ENCODE peak calls at places on chromosome 19, in seven cellular contexts. J, C, S, G, I, B and K are unnamed samples.

GRCh38 chr19:38869160-38869835 is 8.8 kb downstream of the RINL start:
- DNase-seq in B (no peak), C (no peak), I (no peak), G (no peak), J (no peak), S (no peak), K (no peak)

GRCh38 chr19:54138777-54139256 is 1.3 kb downstream of the CNOT3 start:
- DNase-seq in B (no peak), J (no peak), I (no peak), S (no peak), C (no peak), G (no peak), K (no peak)

GRCh38 chr19:49331616-49332055 is 3.6 kb upstream of the CD37 start:
- DNase-seq in B (no peak), I (peak; percentile 54), J (peak; percentile 42), G (peak; percentile 51), C (peak; percentile 57), S (peak; percentile 62), K (peak; percentile 62)

GRCh38 chr19:52369463-52370340 is at the start of gene ZNF880:
- DNase-seq in C (peak; percentile 89), B (peak; percentile 72), J (peak; percentile 93), S (peak; percentile 95), I (peak; percentile 87), G (peak; percentile 88), K (peak; percentile 91)

GRCh38 chr19:10583021-10583776 is 3.9 kb downstream of the AP1M2 start:
- DNase-seq in I (no peak), G (no peak), S (no peak), C (no peak), B (no peak), J (no peak), K (no peak)

GRCh38 chr19:15025237-15025636 is 24.0 kb upstream of the CASP14 start:
- DNase-seq in S (no peak), J (no peak), G (no peak), B (no peak), I (no peak), C (no peak), K (peak; percentile 2)

GRCh38 chr19:48501446-48501960 is 10.1 kb downstream of the LMTK3 start:
- DNase-seq in S (peak; percentile 64), C (no peak), J (no peak), G (no peak), I (no peak), B (no peak), K (peak; percentile 97)

GRCh38 chr19:19466201-19466600 is 49.1 kb downstream of the TSSK6 start:
- DNase-seq in S (no peak), I (no peak), C (no peak), G (no peak), B (no peak), J (no peak), K (no peak)

GRCh38 chr19:55553217-55554182 is 8.2 kb upstream of the SBK3 start:
- DNase-seq in G (peak; percentile 23), J (no peak), B (no peak), C (no peak), I (no peak), S (no peak), K (peak; percentile 62)

DNA sequence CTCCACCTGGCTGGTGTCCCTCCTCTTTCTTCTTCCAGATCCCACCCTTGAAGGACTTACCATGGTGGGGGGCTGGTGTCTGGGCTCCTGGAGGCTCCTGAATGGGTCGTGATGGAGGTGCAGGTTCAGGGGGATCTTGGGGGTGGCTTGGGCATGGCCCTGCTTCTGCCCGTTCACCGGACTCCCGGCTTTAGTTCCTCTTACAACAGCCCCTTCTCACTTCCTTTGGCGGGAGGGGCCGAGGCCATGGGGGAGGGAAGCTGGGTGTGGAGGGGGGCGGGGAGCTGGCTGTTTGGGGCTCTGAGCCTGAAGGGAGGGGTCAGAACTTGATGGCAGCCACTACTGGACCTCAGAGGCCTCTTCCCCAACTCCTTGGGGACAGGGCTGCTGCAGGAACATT is at the start of gene MYO1F:
- DNase-seq in C (no peak), I (no peak), B (no peak), S (no peak), G (no peak), J (no peak), K (no peak)
- H3K4me3 ChIP-seq in C (no peak within 1 kb of the TSS), I (no peak within 1 kb of the TSS), B (no peak within 1 kb of the TSS), S (peak within 1 kb of the TSS; percentile 49), G (no peak within 1 kb of the TSS), J (no peak within 1 kb of the TSS), K (no peak within 1 kb of the TSS)

DNA sequence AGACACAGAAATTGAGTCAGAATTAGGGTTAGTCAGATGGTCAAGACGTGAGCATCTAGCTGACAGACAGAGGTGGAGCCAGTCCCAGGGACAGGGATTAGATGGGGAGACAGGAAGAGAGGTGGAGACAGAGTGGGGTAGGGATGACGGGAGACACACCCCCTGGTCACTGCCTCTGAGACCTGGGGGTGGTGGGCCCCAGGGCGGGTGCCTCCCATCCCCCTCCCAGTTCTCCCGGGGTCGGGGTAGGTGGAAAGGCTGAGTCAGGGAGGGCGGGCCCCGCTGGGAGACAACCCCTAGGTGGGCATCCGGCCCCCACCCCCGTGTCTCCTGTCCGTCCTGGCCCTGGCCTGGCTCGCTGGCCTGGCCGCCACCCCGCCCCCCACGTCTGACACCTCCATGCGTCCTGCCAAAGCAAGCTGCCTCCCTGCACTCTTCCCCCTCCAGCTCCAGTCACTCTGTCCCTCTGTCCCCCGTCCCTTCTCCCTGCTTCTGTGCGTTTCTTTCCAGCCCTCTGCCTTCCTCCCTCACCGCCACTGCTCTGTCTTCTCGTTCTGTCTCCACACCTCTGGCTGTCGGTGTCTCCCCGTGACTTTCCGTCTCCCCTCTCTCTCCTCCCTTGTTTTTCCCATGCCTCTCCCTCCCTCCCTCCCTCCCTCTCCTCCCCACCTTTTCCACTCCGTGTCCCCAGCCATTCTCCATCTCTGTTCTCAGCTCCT is 15.1 kb downstream of the CCDC97 start:
- DNase-seq in B (peak; percentile 79), G (peak; percentile 82), J (peak; percentile 83), I (peak; percentile 81), C (peak; percentile 90), S (peak; percentile 88), K (peak; percentile 76)
- H3K4me3 ChIP-seq in B (peak overlapping the region; percentile 9), G (no peak overlapping the region), J (no peak overlapping the region), I (peak overlapping the region; percentile 17), C (no peak overlapping the region), S (peak overlapping the region; percentile 62), K (no peak overlapping the region)

DNA sequence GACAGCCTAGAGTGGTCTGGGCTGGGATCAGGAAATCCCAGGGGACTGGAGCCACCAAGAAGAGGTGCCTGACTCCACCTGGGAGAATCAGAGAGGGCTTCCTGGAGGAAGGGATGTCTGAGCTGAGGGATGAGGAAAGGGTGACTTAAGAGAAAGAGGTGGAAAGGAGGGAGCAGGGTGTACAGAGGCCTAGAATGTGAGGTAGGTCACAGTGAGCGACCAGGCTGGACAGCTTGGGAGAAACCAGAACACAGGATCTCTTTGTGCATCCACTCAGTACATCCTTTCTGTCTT is 1.0 kb downstream of the TBCB start:
- DNase-seq in G (no peak), J (no peak), C (no peak), B (no peak), I (no peak), S (no peak), K (no peak)
- H3K4me3 ChIP-seq in G (peak overlapping the region; percentile 86), J (peak overlapping the region; percentile 76), C (peak overlapping the region; percentile 63), B (peak overlapping the region; percentile 90), I (peak overlapping the region; percentile 73), S (peak overlapping the region; percentile 70), K (peak overlapping the region; percentile 57)

GRCh38 chr19:3459965-3460582 is 20.3 kb downstream of the SMIM24 start:
- DNase-seq in I (no peak), J (no peak), B (no peak), C (no peak), G (no peak), S (peak; percentile 87), K (no peak)

GRCh38 chr19:3459322-3459881 is 20.9 kb downstream of the SMIM24 start:
- DNase-seq in S (peak; percentile 96), J (peak; percentile 97), G (peak; percentile 97), C (peak; percentile 94), B (peak; percentile 83), I (peak; percentile 96), K (no peak)

GRCh38 chr19:3458229-3458555 is 22.1 kb downstream of the SMIM24 start:
- DNase-seq in C (no peak), I (peak; percentile 43), G (peak; percentile 69), J (peak; percentile 88), S (no peak), B (peak; percentile 41), K (no peak)

GRCh38 chr19:3457531-3458228 is 22.6 kb downstream of the SMIM24 start:
- DNase-seq in I (no peak), J (peak; percentile 56), B (no peak), S (no peak), C (no peak), G (no peak), K (no peak)

DNA sequence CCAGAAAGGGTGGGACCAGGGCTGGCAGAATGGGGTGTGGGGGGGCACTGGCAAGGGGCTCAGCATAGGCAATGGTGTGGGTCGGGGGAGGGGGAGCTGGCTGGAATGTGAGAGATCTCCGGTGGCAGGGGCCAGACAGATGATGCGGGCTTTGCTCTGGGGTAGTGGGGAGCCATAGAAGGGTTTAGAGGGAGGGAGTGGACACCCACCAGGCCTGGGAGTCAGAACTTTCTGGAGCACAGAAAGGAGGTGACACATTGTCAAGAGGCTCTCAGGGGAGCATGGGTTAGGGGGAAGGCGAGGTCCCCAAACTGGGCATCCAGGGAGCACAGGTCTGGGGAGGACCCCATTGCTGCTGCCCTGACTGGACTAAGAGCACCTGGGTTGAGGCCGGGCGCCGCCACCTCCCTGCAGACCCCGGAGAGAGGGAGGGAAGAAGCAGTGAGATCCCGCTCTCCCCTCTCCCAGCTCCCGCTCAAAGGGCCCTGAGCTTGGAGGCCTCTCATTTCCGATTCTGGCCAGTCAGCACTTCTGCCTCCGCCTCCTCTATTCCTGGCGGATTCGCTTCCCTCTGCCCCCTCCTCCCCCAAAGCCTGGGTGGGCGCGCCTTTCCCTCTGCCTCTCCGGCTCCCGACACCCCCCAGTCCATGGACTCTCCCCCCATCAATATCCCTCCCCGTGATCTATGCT is 21.6 kb downstream of the SMIM24 start:
- DNase-seq in B (peak; percentile 34), C (peak; percentile 25), J (peak; percentile 17), G (peak; percentile 71), S (no peak), I (no peak), K (no peak)
- H3K4me3 ChIP-seq in B (no peak overlapping the region), C (no peak overlapping the region), J (no peak overlapping the region), G (no peak overlapping the region), S (peak overlapping the region; percentile 28), I (peak overlapping the region; percentile 12), K (no peak overlapping the region)

GRCh38 chr19:681029-681626 is 4.9 kb downstream of the FSTL3 start:
- DNase-seq in G (no peak), J (no peak), C (no peak), B (no peak), I (no peak), S (peak; percentile 80), K (peak; percentile 92)
- H3K4me3 ChIP-seq in G (no peak overlapping the region), J (no peak overlapping the region), C (no peak overlapping the region), B (no peak overlapping the region), I (no peak overlapping the region), S (peak overlapping the region; percentile 88), K (peak overlapping the region; percentile 46)

GRCh38 chr19:6611441-6611852 is 20.5 kb upstream of the CD70 start:
- DNase-seq in I (no peak), B (peak; percentile 26), C (no peak), G (no peak), S (no peak), J (no peak), K (peak; percentile 40)
- H3K4me3 ChIP-seq in I (no peak overlapping the region), B (no peak overlapping the region), C (no peak overlapping the region), G (no peak overlapping the region), S (no peak overlapping the region), J (no peak overlapping the region), K (no peak overlapping the region)